ENCODE peak calls at places on chromosome 22, in six cellular contexts. B is adipocyte, C is cardiac fibroblast, U is GDM1, S is germinal center, E is iPS-NIHi11. H is an unnamed sample.

GRCh38 chr22:46052801-46053562 is 76.0 kb upstream of the WNT7B start:
- DNase-seq in E (no peak), S (no peak), B (peak), U (no peak), C (peak), H (no peak)

GRCh38 chr22:19109198-19110063 is 12.8 kb downstream of the DGCR2 start:
- DNase-seq in C (peak), S (peak), B (peak), E (no peak), U (peak), H (peak)

GRCh38 chr22:31055322-31056159 is 25.6 kb upstream of the SMTN start:
- DNase-seq in S (no peak), U (no peak), C (peak), E (peak), B (peak), H (no peak)

GRCh38 chr22:39984006-39984405 is 10.7 kb upstream of the FAM83F start:
- DNase-seq in U (no peak), B (no peak), C (peak), E (no peak), S (no peak), H (no peak)

GRCh38 chr22:50531546-50532352 is 1.9 kb upstream of the TYMP start:
- DNase-seq in U (no peak), C (peak), S (peak), B (peak), E (peak), H (peak)

GRCh38 chr22:41833369-41834004 is 582 bp downstream of the SREBF2 start:
- DNase-seq in S (peak), C (no peak), E (peak), B (peak), U (no peak), H (peak)

GRCh38 chr22:29625090-29625825 is 21.8 kb downstream of the NF2 start:
- DNase-seq in C (peak), E (peak), S (peak), U (no peak), B (peak), H (peak)

GRCh38 chr22:36758792-36759271 is 17.1 kb downstream of the IFT27 start:
- DNase-seq in C (no peak), B (no peak), U (no peak), S (no peak), E (no peak), H (no peak)

GRCh38 chr22:38335077-38335476 is 17.8 kb upstream of the CSNK1E start:
- DNase-seq in S (no peak), C (no peak), B (peak), E (no peak), U (no peak), H (no peak)

GRCh38 chr22:32926600-32926999 is 125.1 kb downstream of the TIMP3 start:
- DNase-seq in E (peak), U (no peak), S (peak), C (peak), B (peak), H (no peak)